ENCODE peak calls at places on chromosomes 2 and 18, in four cellular contexts. E is breast epithelium, U is upper lobe of left lung, G is K562. J is an unnamed sample.

GRCh38 chr2:24763843-24764242 is 29.3 kb downstream of the PTRHD1 start:
- DNase-seq in G (no peak), U (no peak), E (no peak), J (no peak)

GRCh38 chr2:177262137-177262536 is 2.4 kb downstream of the NFE2L2 start:
- DNase-seq in U (no peak), G (no peak), E (no peak), J (no peak)

GRCh38 chr2:168114021-168114420 is 133.4 kb downstream of the STK39 start:
- DNase-seq in U (no peak), G (no peak), E (no peak), J (no peak)

GRCh38 chr2:111121873-111122630 is 1.3 kb downstream of the BCL2L11 start:
- DNase-seq in U (peak; percentile 99), E (peak; percentile 77), G (peak; percentile 93), J (no peak)

GRCh38 chr2:162155093-162155492 is 3.0 kb upstream of the GCG start:
- DNase-seq in U (no peak), G (no peak), E (no peak), J (no peak)

GRCh38 chr2:170324640-170325046 is 146.7 kb downstream of the MYO3B start:
- DNase-seq in U (no peak), E (no peak), G (peak; percentile 85), J (peak; percentile 27)

GRCh38 chr2:191571163-191571769 is 106.7 kb upstream of the NABP1 start:
- DNase-seq in G (peak; percentile 73), U (no peak), E (no peak), J (peak; percentile 53)

GRCh38 chr2:160246356-160246755 is 46.3 kb upstream of the ITGB6 start:
- DNase-seq in E (no peak), G (no peak), U (no peak), J (no peak)

GRCh38 chr2:23695214-23696162 is 231.4 kb downstream of the ATAD2B start:
- DNase-seq in U (no peak), G (no peak), E (peak; percentile 47), J (no peak)

GRCh38 chr2:219679571-219679970 is 52.1 kb downstream of the SLC4A3 start:
- DNase-seq in U (no peak), E (no peak), G (no peak), J (no peak)

GRCh38 chr2:140117371-140117770 is 1337.2 kb upstream of the NXPH2 start:
- DNase-seq in U (no peak), E (no peak), G (no peak), J (no peak)

DNA sequence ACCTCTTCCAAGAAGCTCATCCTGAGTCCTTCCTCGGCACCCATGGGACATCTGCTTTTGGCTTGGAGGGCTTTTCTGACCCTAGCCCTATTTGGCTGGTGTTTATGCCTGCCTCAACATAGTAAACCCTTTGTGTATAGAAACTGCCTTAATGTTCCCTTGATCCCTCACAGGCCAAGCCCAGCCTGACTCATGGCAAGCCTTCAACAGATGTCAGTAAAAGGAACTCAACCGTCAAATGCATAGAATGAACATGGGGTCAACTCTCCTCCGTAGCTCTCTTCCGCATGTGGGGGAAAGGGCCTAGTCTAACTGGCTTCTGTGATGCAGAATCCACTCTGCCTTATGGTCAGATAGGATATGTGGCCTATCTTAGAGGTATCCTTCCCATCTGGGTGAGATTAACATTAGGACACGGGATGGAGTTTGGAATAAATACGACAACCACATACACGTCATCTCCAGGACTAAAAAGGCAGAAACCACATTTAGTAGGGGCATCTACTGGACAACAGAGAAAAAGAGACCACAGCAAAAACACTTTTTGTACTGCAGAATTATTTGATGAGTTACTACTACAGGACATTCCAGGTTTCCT is 2.5 kb upstream of the NPAS2 start:
- DNase-seq in E (no peak), G (no peak), U (no peak), J (no peak)
- H3K4me1 ChIP-seq in E (no peaks in the 10 kb centered on the region), G (no peaks in the 10 kb centered on the region), U (peaks cover 10% of the 10 kb centered on the region), J (peaks cover 13% of the 10 kb centered on the region)

DNA sequence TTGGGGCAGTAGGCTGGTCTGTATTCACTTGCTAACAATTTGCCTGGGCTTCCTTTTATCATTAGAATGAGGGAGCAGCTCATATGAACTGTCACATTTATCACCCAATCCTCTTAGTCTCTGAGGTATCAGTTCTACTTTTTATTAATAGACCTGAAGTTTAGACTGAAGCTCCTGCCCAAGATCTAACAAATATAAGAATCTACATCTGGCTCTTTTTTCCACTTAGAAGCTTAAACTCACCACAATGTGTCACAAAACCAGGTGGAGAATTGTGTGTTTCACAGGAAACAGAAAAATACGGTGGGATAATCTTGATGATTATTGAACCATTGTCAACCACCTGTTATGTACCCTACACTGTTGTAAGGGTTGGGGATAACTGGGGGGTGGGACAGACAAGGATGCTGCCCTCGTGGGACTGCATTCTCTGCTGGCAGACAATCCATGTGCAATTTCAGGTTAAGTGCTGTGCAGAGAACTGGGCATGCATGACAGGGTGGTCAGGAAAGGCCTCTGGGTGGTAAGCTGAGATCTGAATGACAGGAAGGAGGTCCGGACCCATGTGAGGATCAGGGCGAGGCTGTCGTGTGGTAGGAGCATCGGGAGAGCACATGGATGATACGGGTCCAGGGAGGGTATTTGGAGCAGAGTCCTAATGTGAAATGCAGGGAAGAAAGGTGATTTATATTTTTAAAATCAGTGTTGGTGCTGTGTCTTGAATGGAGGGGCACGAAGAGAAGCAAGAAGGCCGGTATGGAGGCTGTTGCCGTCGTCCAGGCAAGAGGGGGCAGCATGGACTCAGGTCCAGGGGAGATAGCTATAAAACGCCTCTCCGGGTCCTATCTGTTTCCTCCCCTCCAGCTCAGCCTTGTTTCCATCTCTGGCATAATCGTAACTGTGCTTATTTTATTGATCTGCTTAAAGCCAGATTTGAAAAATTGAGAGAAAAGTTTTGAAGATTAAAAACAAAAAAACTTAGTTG is 17.6 kb downstream of the MYL12B start:
- DNase-seq in U (no peak), E (no peak), G (peak; percentile 29), J (no peak)
- TF ChIP-seq POLR2AphosphoS5 in U (no peak), E (no peak), G (no peak), J (peak; percentile 70)

GRCh38 chr2:205766765-205767359 is 84.6 kb downstream of the NRP2 start:
- DNase-seq in U (no peak), E (no peak), G (peak; percentile 50), J (peak; percentile 30)

GRCh38 chr2:205762883-205763282 is 80.6 kb downstream of the NRP2 start:
- DNase-seq in G (no peak), U (no peak), E (no peak), J (no peak)

GRCh38 chr2:205765147-205765546 is 82.8 kb downstream of the NRP2 start:
- DNase-seq in U (no peak), E (no peak), G (no peak), J (no peak)

GRCh38 chr2:205764502-205764815 is 82.2 kb downstream of the NRP2 start:
- DNase-seq in E (no peak), G (no peak), U (no peak), J (no peak)

GRCh38 chr2:205763708-205764501 is 81.6 kb downstream of the NRP2 start:
- DNase-seq in E (no peak), G (peak; percentile 53), U (peak; percentile 94), J (no peak)
- H3K27ac ChIP-seq in E (no peak overlapping the region), G (no peak overlapping the region), U (peak overlapping the region; percentile 30), J (no peak overlapping the region)

DNA sequence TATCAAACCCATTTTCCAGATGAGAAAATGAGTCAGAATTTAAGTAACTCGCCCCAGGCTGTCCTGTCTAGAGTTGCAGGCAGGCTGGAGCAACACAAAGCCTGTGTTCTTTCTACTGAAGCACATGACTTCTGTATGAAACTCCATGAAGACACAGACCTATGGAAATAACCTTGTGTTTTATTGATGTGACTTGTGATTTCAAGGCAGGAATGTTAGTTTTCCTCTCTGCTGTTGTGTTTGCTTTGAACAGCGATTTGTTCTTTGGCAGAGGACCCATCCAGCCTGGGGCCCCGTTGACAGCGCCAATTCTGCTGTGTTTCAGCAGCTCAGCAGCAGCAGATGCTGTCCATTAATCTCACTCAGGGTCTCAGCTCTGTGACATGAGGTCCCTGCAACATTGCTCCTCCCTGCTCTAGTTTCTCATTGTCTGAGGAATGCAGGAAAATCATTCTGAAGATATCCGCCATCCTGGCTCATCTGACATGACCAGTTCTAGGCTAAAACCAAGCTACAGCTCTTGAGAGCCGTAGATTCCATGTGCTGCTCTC is 344.3 kb upstream of the RAB12 start:
- DNase-seq in G (no peak), E (peak; percentile 67), U (no peak), J (no peak)
- H3K4me1 ChIP-seq in G (no peaks in the 10 kb centered on the region), E (no peaks in the 10 kb centered on the region), U (no peaks in the 10 kb centered on the region), J (no peaks in the 10 kb centered on the region)

J was measured in Panc1.